ENCODE peak calls at places on chromosomes 4 and X, in five cellular contexts. F is A549, N is WTC11, J is HCT116, S is GM12878. H is an unnamed sample.

GRCh38 chr4:157265281-157265680 is 44.8 kb downstream of the GRIA2 start:
- DNase-seq in N (peak; percentile 10), F (no peak), S (no peak), J (peak; percentile 16), H (no peak)

GRCh38 chrX:77493677-77494553 is 46.7 kb downstream of the FGF16 start:
- DNase-seq in J (no peak), S (no peak), N (peak; percentile 60), F (peak; percentile 13), H (no peak)

GRCh38 chr4:71765837-71766236 is 18.0 kb downstream of the GC start:
- DNase-seq in S (no peak), J (no peak), N (no peak), F (no peak), H (no peak)

GRCh38 chrX:17635231-17635630 is 102.1 kb upstream of the SCML1 start:
- DNase-seq in J (no peak), N (peak; percentile 77), S (no peak), F (peak; percentile 37), H (no peak)

GRCh38 chr4:19756661-19757060 is 495.0 kb upstream of the SLIT2 start:
- DNase-seq in J (no peak), N (no peak), S (no peak), F (no peak), H (no peak)

GRCh38 chrX:9279271-9279596 is 185.6 kb upstream of the TBL1X start:
- DNase-seq in N (no peak), S (no peak), F (no peak), J (no peak), H (no peak)

GRCh38 chr4:99084595-99084994 is 4.0 kb downstream of the ADH5 start:
- DNase-seq in S (no peak), F (no peak), N (no peak), J (no peak), H (no peak)

GRCh38 chr4:139887378-139887801 is 221.8 kb downstream of the MGST2 start:
- DNase-seq in S (no peak), J (no peak), N (no peak), F (no peak), H (no peak)

GRCh38 chr4:40223343-40223742 is 26.5 kb downstream of the RHOH start:
- DNase-seq in F (no peak), N (no peak), S (no peak), J (no peak), H (no peak)

GRCh38 chr4:161403781-161404180 is 760.0 kb downstream of the FSTL5 start:
- DNase-seq in S (no peak), F (no peak), N (no peak), J (no peak), H (no peak)

GRCh38 chrX:115560978-115561604 is at the start of gene PLS3:
- DNase-seq in F (peak; percentile 94), S (no peak), J (peak; percentile 77), N (peak; percentile 81), H (peak; percentile 84)

GRCh38 chr4:176207839-176208238 is 12.5 kb upstream of the SPATA4 start:
- DNase-seq in F (no peak), N (no peak), S (no peak), J (no peak), H (no peak)

GRCh38 chr4:109820563-109820962 is 5.0 kb downstream of the GAR1 start:
- DNase-seq in N (no peak), S (no peak), F (no peak), J (no peak), H (no peak)

GRCh38 chr4:8280158-8280875 is 10.8 kb downstream of the HTRA3 start:
- DNase-seq in F (no peak), S (no peak), N (no peak), J (no peak), H (no peak)

GRCh38 chr4:113559947-113560346 is 201.6 kb downstream of the CAMK2D start:
- DNase-seq in J (no peak), S (no peak), N (no peak), F (no peak), H (no peak)

GRCh38 chr4:36280555-36280954 is 861 bp upstream of the DTHD1 start:
- DNase-seq in J (no peak), S (no peak), N (no peak), F (no peak), H (no peak)

GRCh38 chrX:120015145-120016067 is 62.1 kb downstream of the RHOXF2B start:
- DNase-seq in S (no peak), F (no peak), N (no peak), J (no peak), H (no peak)

GRCh38 chr4:140150886-140151699 is 2.9 kb downstream of the MAML3 start:
- DNase-seq in F (peak; percentile 95), J (peak; percentile 79), N (peak; percentile 79), S (no peak), H (peak; percentile 96)

GRCh38 chrX:39677987-39678840 is 419.5 kb downstream of the BCOR start:
- DNase-seq in F (no peak), S (no peak), N (no peak), J (no peak), H (no peak)

GRCh38 chr4:36610628-36611027 is 329.2 kb downstream of the DTHD1 start:
- DNase-seq in N (no peak), J (no peak), F (no peak), S (no peak), H (no peak)

GRCh38 chr4:8195841-8196460 is 3.1 kb upstream of the SH3TC1 start:
- DNase-seq in S (no peak), N (no peak), F (no peak), J (no peak), H (peak; percentile 24)

GRCh38 chrX:96147645-96148044 is 537.0 kb upstream of the DIAPH2 start:
- DNase-seq in J (no peak), N (no peak), S (no peak), F (no peak), H (peak; percentile 1)

GRCh38 chrX:19566359-19567141 is 51.2 kb upstream of the MAP3K15 start:
- DNase-seq in S (peak; percentile 24), F (no peak), J (no peak), N (no peak), H (peak; percentile 1)

GRCh38 chrX:154696328-154697045 is 43.1 kb upstream of the CTAG2 start:
- DNase-seq in F (peak; percentile 13), N (no peak), J (no peak), S (no peak), H (peak; percentile 3)

GRCh38 chr4:109065006-109065405 is 237.5 kb downstream of the COL25A1 start:
- DNase-seq in J (no peak), N (no peak), S (no peak), F (no peak), H (no peak)

GRCh38 chrX:25536307-25536970 is 520.7 kb upstream of the ARX start:
- DNase-seq in N (no peak), F (no peak), S (no peak), J (no peak), H (no peak)

GRCh38 chr4:74670583-74670982 is 123.7 kb downstream of the BTC start:
- DNase-seq in S (no peak), J (no peak), N (no peak), F (peak; percentile 56), H (no peak)

GRCh38 chr4:3871881-3872833 is 106.0 kb downstream of the ADRA2C start:
- DNase-seq in S (no peak), N (peak; percentile 30), J (no peak), F (peak; percentile 14), H (no peak)

GRCh38 chr4:113476800-113477199 is 284.7 kb downstream of the CAMK2D start:
- DNase-seq in S (no peak), J (peak; percentile 67), F (no peak), N (no peak), H (no peak)

GRCh38 chr4:119604266-119604665 is 24.3 kb downstream of the PDE5A start:
- DNase-seq in N (no peak), S (no peak), J (no peak), F (no peak), H (no peak)

GRCh38 chr4:76639292-76639691 is 204.3 kb downstream of the SHROOM3 start:
- DNase-seq in N (no peak), S (no peak), J (no peak), F (no peak), H (peak; percentile 56)

GRCh38 chr4:78478523-78478922 is 73.0 kb upstream of the ANXA3 start:
- DNase-seq in S (no peak), J (no peak), F (no peak), N (no peak), H (no peak)

GRCh38 chr4:78481180-78481579 is 70.4 kb upstream of the ANXA3 start:
- DNase-seq in S (no peak), N (no peak), F (no peak), J (no peak), H (no peak)

GRCh38 chr4:78480286-78480685 is 71.3 kb upstream of the ANXA3 start:
- DNase-seq in N (no peak), F (no peak), J (no peak), S (no peak), H (no peak)

GRCh38 chr4:78477276-78477675 is 74.3 kb upstream of the ANXA3 start:
- DNase-seq in J (no peak), N (no peak), S (no peak), F (no peak), H (peak; percentile 22)

GRCh38 chr4:78476108-78476704 is 75.4 kb upstream of the ANXA3 start:
- DNase-seq in N (no peak), F (no peak), S (no peak), J (no peak), H (no peak)
- TF ChIP-seq MAX in N (no peak), F (no peak), S (no peak), J (no peak), H (no peak)

GRCh38 chr4:6423575-6423974 is 48.8 kb downstream of the PPP2R2C start:
- DNase-seq in S (peak; percentile 49), F (no peak), N (no peak), J (no peak), H (no peak)
- TF ChIP-seq MAX in S (no peak), F (no peak), N (no peak), J (no peak), H (no peak)

GRCh38 chr4:182413550-182413949 is 170.3 kb downstream of the TENM3 start:
- DNase-seq in N (no peak), S (no peak), J (no peak), F (no peak), H (no peak)
- TF ChIP-seq MAX in N (no peak), S (no peak), J (no peak), F (no peak), H (no peak)

GRCh38 chrX:129721414-129721813 is 17.4 kb upstream of the XPNPEP2 start:
- DNase-seq in S (no peak), N (no peak), F (no peak), J (no peak), H (no peak)

GRCh38 chrX:129723511-129723910 is 15.3 kb upstream of the XPNPEP2 start:
- DNase-seq in S (no peak), F (no peak), J (no peak), N (no peak), H (peak; percentile 30)

GRCh38 chrX:129720741-129721140 is 18.0 kb upstream of the XPNPEP2 start:
- DNase-seq in J (no peak), F (no peak), S (no peak), N (no peak), H (no peak)

GRCh38 chrX:129719931-129720520 is 18.8 kb upstream of the XPNPEP2 start:
- DNase-seq in F (no peak), N (no peak), J (no peak), S (no peak), H (peak; percentile 54)

DNA sequence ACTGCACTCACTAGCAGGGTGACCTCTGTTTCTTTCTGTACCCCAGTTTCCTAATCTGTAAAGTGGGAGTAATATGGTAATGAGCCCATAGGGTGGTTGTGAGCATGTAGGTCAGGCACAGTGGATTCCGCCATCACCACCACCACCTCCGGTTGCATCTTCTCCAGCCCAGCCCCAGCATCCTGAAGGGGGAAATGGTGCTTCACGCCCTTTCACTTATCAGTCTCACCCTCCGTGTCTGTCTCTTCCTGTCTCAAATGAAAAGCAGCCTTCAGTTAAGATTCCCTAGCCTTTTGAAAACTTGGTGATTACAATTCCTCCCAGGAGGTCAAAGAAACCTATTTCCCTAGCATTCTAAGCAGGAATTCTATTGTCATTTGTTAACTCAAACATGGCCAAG is 16.9 kb upstream of the XPNPEP2 start:
- DNase-seq in F (no peak), J (no peak), N (no peak), S (no peak), H (peak; percentile 13)
- TF ChIP-seq MAX in F (no peak), J (no peak), N (no peak), S (no peak), H (no peak)